ENCODE peak calls at places on chromosome 14, in four cellular contexts. O is K562, D is GM12891, B is GM12878. N is an unnamed sample.
A peak's percentile ranks its signal among the peaks of the same experiment; 100 is the strongest.

GRCh38 chr14:22386924-22387775 is 201.9 kb downstream of the DAD1 start:
- DNase-seq in O (peak; percentile 63), D (peak; percentile 30), B (peak; percentile 77), N (peak; percentile 75)

GRCh38 chr14:101575581-101575980 is 14.3 kb downstream of the DIO3 start:
- DNase-seq in O (no peak), D (no peak), B (no peak), N (no peak)

GRCh38 chr14:41925409-41925808 is 318.7 kb downstream of the LRFN5 start:
- DNase-seq in O (no peak), D (no peak), B (no peak), N (no peak)

GRCh38 chr14:83860757-83861156 is 1669.2 kb upstream of the FLRT2 start:
- DNase-seq in O (no peak), D (no peak), B (no peak), N (no peak)

GRCh38 chr14:39060818-39061437 is 42.1 kb downstream of the SEC23A start:
- DNase-seq in O (no peak), D (peak; percentile 34), B (peak; percentile 42), N (no peak)

GRCh38 chr14:69643430-69644200 is 32.2 kb downstream of the SUSD6 start:
- DNase-seq in O (no peak), D (no peak), B (no peak), N (no peak)

GRCh38 chr14:76537912-76538647 is 162.1 kb downstream of the ESRRB start:
- DNase-seq in O (no peak), D (no peak), B (no peak), N (no peak)

GRCh38 chr14:103679351-103679750 is 35.9 kb downstream of the XRCC3 start:
- DNase-seq in O (no peak), D (no peak), B (peak; percentile 34), N (peak; percentile 80)

GRCh38 chr14:51547260-51547659 is 104.5 kb upstream of the FRMD6 start:
- DNase-seq in O (no peak), D (no peak), B (no peak), N (no peak)

GRCh38 chr14:23481362-23481970 is 12.0 kb downstream of the NGDN start:
- DNase-seq in O (no peak), D (no peak), B (no peak), N (no peak)

GRCh38 chr14:105602799-105603763 is 76.7 kb downstream of the TMEM121 start:
- DNase-seq in O (no peak), D (no peak), B (no peak), N (no peak)

GRCh38 chr14:69695664-69696527 is 71.0 kb upstream of the SRSF5 start:
- DNase-seq in O (peak; percentile 30), D (no peak), B (no peak), N (no peak)

GRCh38 chr14:99387880-99388279 is 92.8 kb downstream of the SETD3 start:
- DNase-seq in O (no peak), D (no peak), B (no peak), N (no peak)

DNA sequence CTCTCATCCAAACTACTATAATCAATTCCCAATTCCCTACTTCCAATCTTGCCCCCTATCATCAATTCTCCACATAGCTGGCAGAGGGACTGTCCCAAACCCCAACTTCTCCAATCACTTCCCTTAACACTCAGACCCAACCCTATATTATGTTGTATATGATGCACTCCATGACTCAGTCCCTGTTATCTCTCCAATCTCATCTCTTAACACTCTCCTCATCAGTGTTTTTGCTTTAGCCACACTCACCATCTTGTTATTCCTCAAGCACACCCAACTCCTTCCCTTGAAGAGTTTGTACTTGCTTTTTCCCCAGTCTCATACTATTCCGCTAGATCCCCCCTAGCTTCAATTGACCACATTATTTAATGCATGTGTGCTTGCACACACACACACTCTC is 4.9 kb downstream of the RHOJ start:
- DNase-seq in O (no peak), D (no peak), B (no peak), N (no peak)
- TF ChIP-seq POLR2AphosphoS5 in O (no peak), D (no peak), B (no peak), N (no peak)

DNA sequence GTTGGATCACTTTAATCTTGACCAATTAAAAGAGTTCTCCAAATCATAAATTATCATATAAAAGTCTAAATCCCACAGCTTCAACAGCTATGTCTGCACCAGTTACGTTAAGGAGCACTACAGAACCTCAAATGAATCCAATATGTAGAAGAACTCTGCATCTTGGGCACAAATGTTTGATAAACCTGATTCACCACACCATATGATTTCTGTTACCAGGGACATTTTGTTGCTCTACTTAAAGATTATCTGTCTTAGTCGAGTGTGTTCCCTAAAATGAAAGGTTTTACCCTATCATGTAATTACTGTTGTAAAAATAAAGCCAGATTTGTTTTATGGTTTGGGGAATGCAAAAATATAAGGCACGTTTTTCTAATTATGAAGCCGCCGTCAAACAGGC is 363.1 kb downstream of the EGLN3 start:
- DNase-seq in O (no peak), D (no peak), B (no peak), N (no peak)
- TF ChIP-seq SPI1 in O (no peak), D (no peak), B (no peak), N (no peak)

GRCh38 chr14:64696355-64696844 is 7.8 kb upstream of the PLEKHG3 start:
- DNase-seq in O (no peak), D (no peak), B (no peak), N (no peak)
- TF ChIP-seq POLR2AphosphoS5 in O (no peak), D (no peak), B (no peak), N (no peak)

DNA sequence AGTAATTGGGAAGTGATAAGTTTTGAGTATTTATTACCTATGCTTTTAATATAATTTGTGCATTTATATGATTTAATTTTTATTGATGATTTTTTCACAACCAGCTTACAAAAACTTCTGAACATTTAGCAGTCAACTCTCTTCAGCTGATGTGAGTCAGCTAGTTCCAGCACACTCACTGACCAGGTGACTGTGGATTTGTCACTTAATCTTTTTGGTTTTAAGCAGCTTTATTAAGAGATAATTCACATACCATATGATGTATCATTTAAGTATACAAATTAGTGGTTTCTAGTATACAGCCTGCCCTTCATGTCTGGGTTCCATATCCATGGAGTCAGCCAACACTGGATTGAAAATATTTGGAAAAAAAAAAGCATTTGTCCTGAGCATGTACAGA is 103.5 kb downstream of the SYNE2 start:
- DNase-seq in O (no peak), D (no peak), B (no peak), N (no peak)
- TF ChIP-seq SPI1 in O (no peak), D (no peak), B (no peak), N (no peak)

GRCh38 chr14:67127174-67127573 is 62.1 kb upstream of the GARIN2 start:
- DNase-seq in O (no peak), D (no peak), B (no peak), N (no peak)
- TF ChIP-seq POLR2AphosphoS5 in O (no peak), D (no peak), B (no peak), N (no peak)

N was measured in HL-60.